ENCODE peak calls at places on chromosomes 2 and 18, in four cellular contexts. G is NAMALWA, Z is cardiac fibroblast, X is AG04449. Y is an unnamed sample.
A peak's percentile ranks its signal among the peaks of the same experiment; 100 is the strongest.

GRCh38 chr2:132374961-132375360 is 41.6 kb upstream of the GPR39 start:
- DNase-seq in G (no peak), Z (peak; percentile 18), X (no peak), Y (no peak)

GRCh38 chr2:46073540-46074018 is 223.6 kb upstream of the EPAS1 start:
- DNase-seq in G (no peak), Z (peak; percentile 94), X (peak; percentile 93), Y (no peak)

GRCh38 chr2:239499989-239500914 is 99.4 kb upstream of the HDAC4 start:
- DNase-seq in G (no peak), Z (no peak), X (no peak), Y (no peak)

GRCh38 chr2:227871375-227871788 is at the start of gene DAW1:
- DNase-seq in G (no peak), Z (peak; percentile 76), X (no peak), Y (no peak)

GRCh38 chr2:9815844-9816279 is 27.4 kb upstream of the TAF1B start:
- DNase-seq in G (no peak), Z (no peak), X (no peak), Y (no peak)

GRCh38 chr2:26682155-26682554 is 10.4 kb upstream of the KCNK3 start:
- DNase-seq in G (no peak), Z (no peak), X (no peak), Y (no peak)

GRCh38 chr18:46324556-46324955 is 220.4 kb downstream of the HAUS1 start:
- DNase-seq in G (peak; percentile 16), Z (peak; percentile 72), X (no peak), Y (peak; percentile 25)

GRCh38 chr18:60809937-60810336 is 437.4 kb upstream of the MC4R start:
- DNase-seq in G (no peak), Z (no peak), X (no peak), Y (no peak)

GRCh38 chr2:175439416-175439815 is 257.9 kb upstream of the ATP5MC3 start:
- DNase-seq in G (no peak), Z (no peak), X (no peak), Y (no peak)

GRCh38 chr2:45112750-45113149 is 103.5 kb upstream of the SIX2 start:
- DNase-seq in G (no peak), Z (no peak), X (no peak), Y (no peak)

GRCh38 chr18:22848618-22849017 is 84.5 kb upstream of the RBBP8 start:
- DNase-seq in G (no peak), Z (peak; percentile 93), X (no peak), Y (no peak)

GRCh38 chr2:6827516-6828298 is 38.0 kb downstream of the CMPK2 start:
- DNase-seq in G (no peak), Z (no peak), X (no peak), Y (no peak)